ENCODE peak calls at places on chromosomes 1 and 21, in seven cellular contexts. P is cardiac fibroblast; U is kidney epithelial cell; M is T-cell; E is stimulated activated CD4-positive, alpha-beta T cell treated with anti-CD3 and anti-CD28 coated beads, Interleukin-1b, Interleukin-23, amount 100 ng/mL, for 1 hour; L is NCI-H446 treated with DMSO at 0.1 percent for 48 hours; A is BJ. B is an unnamed sample.

GRCh38 chr1:96764469-96764868 is 42.9 kb downstream of the PTBP2 start:
- DNase-seq in E (no peak), U (no peak), P (no peak), A (no peak), L (no peak), M (no peak), B (no peak)

GRCh38 chr1:19706136-19706535 is 41.5 kb downstream of the HTR6 start:
- DNase-seq in A (no peak), P (no peak), U (no peak), L (no peak), M (no peak), E (no peak), B (no peak)

GRCh38 chr1:165063181-165063955 is 293.1 kb downstream of the LMX1A start:
- DNase-seq in A (peak; percentile 41), E (no peak), P (no peak), L (no peak), M (no peak), U (no peak), B (no peak)

GRCh38 chr21:24224411-24224810 is 1382.9 kb downstream of the MRPL39 start:
- DNase-seq in A (no peak), E (no peak), L (no peak), M (no peak), U (no peak), P (no peak), B (no peak)

GRCh38 chr1:160544647-160545046 is 21.6 kb upstream of the SLAMF6 start:
- DNase-seq in U (no peak), A (no peak), M (peak; percentile 19), L (no peak), P (peak; percentile 8), E (no peak), B (no peak)

GRCh38 chr1:109425902-109426277 is 358 bp downstream of the PSMA5 start:
- DNase-seq in E (no peak), P (no peak), A (no peak), L (no peak), M (peak; percentile 43), U (peak; percentile 16), B (no peak)

GRCh38 chr1:205445653-205445955 is 10.2 kb downstream of the BLACAT1 start:
- DNase-seq in M (no peak), P (no peak), L (no peak), A (no peak), E (no peak), U (no peak), B (no peak)

GRCh38 chr1:246528933-246529731 is 22.1 kb upstream of the SMYD3 start:
- DNase-seq in E (no peak), A (no peak), L (no peak), U (no peak), P (no peak), M (no peak), B (no peak)

GRCh38 chr1:213733708-213734107 is 254.1 kb upstream of the PROX1 start:
- DNase-seq in M (no peak), A (no peak), U (no peak), L (no peak), E (no peak), P (no peak), B (no peak)

GRCh38 chr21:42736646-42737350 is 83.4 kb downstream of the PDE9A start:
- DNase-seq in E (no peak), L (no peak), U (no peak), P (no peak), M (no peak), A (no peak), B (no peak)

GRCh38 chr1:109644670-109645069 is 11.2 kb upstream of the GSTM4 start:
- DNase-seq in M (no peak), U (no peak), L (no peak), E (no peak), A (no peak), P (no peak), B (no peak)

GRCh38 chr1:1116701-1117468 is 996 bp upstream of the C1orf159 start:
- DNase-seq in P (no peak), E (no peak), A (no peak), M (peak; percentile 17), U (no peak), L (no peak), B (no peak)

GRCh38 chr1:162412002-162412401 is at the start of gene SH2D1B:
- DNase-seq in L (no peak), A (no peak), U (no peak), E (no peak), M (no peak), P (no peak), B (no peak)

GRCh38 chr1:240491156-240491555 is 120.8 kb downstream of the GREM2 start:
- DNase-seq in A (no peak), M (no peak), L (no peak), U (no peak), P (peak; percentile 7), E (no peak), B (no peak)

GRCh38 chr1:20250346-20250989 is 40.2 kb upstream of the VWA5B1 start:
- DNase-seq in L (no peak), A (no peak), E (no peak), P (peak; percentile 43), U (no peak), M (no peak), B (no peak)

GRCh38 chr1:147620543-147620942 is 49.8 kb downstream of the ACP6 start:
- DNase-seq in U (no peak), A (no peak), L (no peak), P (no peak), E (no peak), M (no peak), B (no peak)

GRCh38 chr1:47611992-47612391 is 174.1 kb downstream of the FOXD2 start:
- DNase-seq in P (no peak), E (no peak), U (no peak), A (no peak), M (no peak), L (no peak), B (no peak)

GRCh38 chr1:201537966-201538617 is 835 bp upstream of the NAV1 start:
- DNase-seq in A (no peak), U (no peak), E (no peak), L (peak; percentile 32), M (no peak), P (no peak), B (no peak)

GRCh38 chr1:40316595-40317393 is at the start of gene COL9A2:
- DNase-seq in L (no peak), E (peak; percentile 22), U (no peak), P (peak; percentile 23), M (peak; percentile 62), A (no peak), B (no peak)

GRCh38 chr1:240619901-240620621 is 8.1 kb upstream of the GREM2 start:
- DNase-seq in M (no peak), A (no peak), U (no peak), E (no peak), P (no peak), L (no peak), B (no peak)

GRCh38 chr1:53076165-53076564 is 14.2 kb downstream of the PODN start:
- DNase-seq in P (no peak), U (no peak), E (no peak), L (no peak), A (no peak), M (no peak), B (no peak)

GRCh38 chr1:7285856-7286454 is 485.1 kb upstream of the VAMP3 start:
- DNase-seq in M (no peak), P (no peak), E (no peak), L (no peak), U (no peak), A (no peak), B (no peak)

GRCh38 chr1:3283849-3284248 is 170.6 kb upstream of the ARHGEF16 start:
- DNase-seq in P (peak; percentile 9), A (no peak), E (no peak), L (no peak), M (no peak), U (no peak), B (no peak)

GRCh38 chr1:10648689-10649483 is 147.6 kb downstream of the CASZ1 start:
- DNase-seq in E (no peak), P (no peak), L (no peak), M (no peak), A (no peak), U (no peak), B (no peak)

GRCh38 chr1:245419572-245419971 is 264.8 kb downstream of the KIF26B start:
- DNase-seq in M (no peak), L (no peak), A (no peak), U (no peak), P (no peak), E (no peak), B (no peak)

GRCh38 chr1:236129315-236129714 is 13.0 kb upstream of the GPR137B start:
- DNase-seq in E (no peak), A (no peak), U (no peak), L (no peak), M (no peak), P (no peak), B (no peak)

GRCh38 chr1:48718696-48719095 is 58.0 kb downstream of the BEND5 start:
- DNase-seq in A (no peak), P (no peak), L (no peak), M (no peak), E (no peak), U (no peak), B (no peak)

GRCh38 chr1:65769621-65770020 is 23.1 kb upstream of the PDE4B start:
- DNase-seq in L (no peak), A (peak; percentile 58), P (no peak), E (no peak), M (no peak), U (no peak), B (no peak)

B was measured in epithelial cell of proximal tubule.